ENCODE peak calls at places on chromosomes 5 and 9, in four cellular contexts. One of them, this sample, is unnamed.

GRCh38 chr5:58016329-58016728 is 443.6 kb downstream of the PLK2 start:
- DNase-seq in hippocampal formation: no peak
- DNase-seq in activated naive CD4-positive, alpha-beta T cell treated with anti-CD3 and anti-CD28 coated beads for 36 hours: no peak
- DNase-seq in iris pigment epithelial cell: peak
- DNase-seq in this sample: no peak

GRCh38 chr5:149694007-149694406 is 36.1 kb upstream of the PPARGC1B start:
- DNase-seq in activated naive CD4-positive, alpha-beta T cell treated with anti-CD3 and anti-CD28 coated beads for 36 hours: no peak
- DNase-seq in iris pigment epithelial cell: no peak
- DNase-seq in hippocampal formation: no peak
- DNase-seq in this sample: no peak

GRCh38 chr9:81609782-81610738 is 79.3 kb downstream of the TLE1 start:
- DNase-seq in hippocampal formation: peak
- DNase-seq in activated naive CD4-positive, alpha-beta T cell treated with anti-CD3 and anti-CD28 coated beads for 36 hours: no peak
- DNase-seq in iris pigment epithelial cell: no peak
- DNase-seq in this sample: no peak

GRCh38 chr5:156120777-156121176 is 206.2 kb upstream of the SGCD start:
- DNase-seq in hippocampal formation: no peak
- DNase-seq in iris pigment epithelial cell: no peak
- DNase-seq in activated naive CD4-positive, alpha-beta T cell treated with anti-CD3 and anti-CD28 coated beads for 36 hours: no peak
- DNase-seq in this sample: no peak

GRCh38 chr5:80659111-80659510 is 4.3 kb upstream of the DHFR start:
- DNase-seq in hippocampal formation: no peak
- DNase-seq in activated naive CD4-positive, alpha-beta T cell treated with anti-CD3 and anti-CD28 coated beads for 36 hours: no peak
- DNase-seq in iris pigment epithelial cell: peak
- DNase-seq in this sample: no peak

GRCh38 chr5:160083012-160083436 is 36.2 kb downstream of the PWWP2A start:
- DNase-seq in hippocampal formation: no peak
- DNase-seq in activated naive CD4-positive, alpha-beta T cell treated with anti-CD3 and anti-CD28 coated beads for 36 hours: no peak
- DNase-seq in iris pigment epithelial cell: peak
- DNase-seq in this sample: no peak

GRCh38 chr5:16931334-16932110 is 4.6 kb downstream of the MYO10 start:
- DNase-seq in hippocampal formation: no peak
- DNase-seq in iris pigment epithelial cell: peak
- DNase-seq in activated naive CD4-positive, alpha-beta T cell treated with anti-CD3 and anti-CD28 coated beads for 36 hours: no peak
- DNase-seq in this sample: peak

GRCh38 chr9:38309324-38310195 is 82.9 kb upstream of the ALDH1B1 start:
- DNase-seq in iris pigment epithelial cell: peak
- DNase-seq in activated naive CD4-positive, alpha-beta T cell treated with anti-CD3 and anti-CD28 coated beads for 36 hours: no peak
- DNase-seq in hippocampal formation: no peak
- DNase-seq in this sample: no peak

GRCh38 chr5:149940077-149940574 is 4.5 kb downstream of the PDE6A start:
- DNase-seq in hippocampal formation: no peak
- DNase-seq in iris pigment epithelial cell: peak
- DNase-seq in activated naive CD4-positive, alpha-beta T cell treated with anti-CD3 and anti-CD28 coated beads for 36 hours: peak
- DNase-seq in this sample: no peak

GRCh38 chr9:130196643-130197042 is 24.4 kb downstream of the NCS1 start:
- DNase-seq in iris pigment epithelial cell: no peak
- DNase-seq in hippocampal formation: no peak
- DNase-seq in activated naive CD4-positive, alpha-beta T cell treated with anti-CD3 and anti-CD28 coated beads for 36 hours: no peak
- DNase-seq in this sample: peak

GRCh38 chr9:99373912-99374311 is 151.8 kb downstream of the SEC61B start:
- DNase-seq in hippocampal formation: no peak
- DNase-seq in activated naive CD4-positive, alpha-beta T cell treated with anti-CD3 and anti-CD28 coated beads for 36 hours: no peak
- DNase-seq in iris pigment epithelial cell: no peak
- DNase-seq in this sample: no peak

GRCh38 chr5:40437452-40437861 is 242.3 kb upstream of the PTGER4 start:
- DNase-seq in activated naive CD4-positive, alpha-beta T cell treated with anti-CD3 and anti-CD28 coated beads for 36 hours: peak
- DNase-seq in iris pigment epithelial cell: peak
- DNase-seq in hippocampal formation: no peak
- DNase-seq in this sample: peak

GRCh38 chr5:170791325-170791954 is 7.9 kb downstream of the GABRP start:
- DNase-seq in activated naive CD4-positive, alpha-beta T cell treated with anti-CD3 and anti-CD28 coated beads for 36 hours: peak
- DNase-seq in iris pigment epithelial cell: peak
- DNase-seq in hippocampal formation: peak
- DNase-seq in this sample: peak